ENCODE peak calls at places on chromosomes 12 and 14, in six cellular contexts. R, M, V, U, D and H are unnamed samples.

GRCh38 chr14:71712478-71712877 is 219.8 kb upstream of the RGS6 start:
- DNase-seq in R (no peak), M (no peak), V (no peak), U (no peak), D (no peak), H (no peak)

GRCh38 chr14:105019861-105020814 is 745 bp downstream of the CDCA4 start:
- DNase-seq in R (no peak), M (no peak), V (no peak), U (peak; percentile 65), D (peak; percentile 46), H (peak; percentile 62)

GRCh38 chr12:70618371-70618770 is 18.9 kb downstream of the PTPRB start:
- DNase-seq in R (no peak), M (no peak), V (no peak), U (no peak), D (no peak), H (no peak)

GRCh38 chr12:6336859-6337744 is 4.8 kb downstream of the TNFRSF1A start:
- DNase-seq in R (no peak), M (no peak), V (no peak), U (peak; percentile 61), D (no peak), H (no peak)

GRCh38 chr12:105644770-105645169 is 314.3 kb downstream of the C12orf75 start:
- DNase-seq in R (no peak), M (no peak), V (no peak), U (no peak), D (no peak), H (no peak)

GRCh38 chr14:30195946-30196345 is 268.3 kb upstream of the PRKD1 start:
- DNase-seq in R (peak; percentile 47), M (no peak), V (no peak), U (no peak), D (peak; percentile 78), H (no peak)

GRCh38 chr12:106030210-106031175 is 108.3 kb downstream of the NUAK1 start:
- DNase-seq in R (no peak), M (no peak), V (peak; percentile 15), U (no peak), D (peak; percentile 97), H (no peak)

GRCh38 chr12:91384391-91384790 is 201.8 kb upstream of the DCN start:
- DNase-seq in R (no peak), M (no peak), V (no peak), U (no peak), D (no peak), H (no peak)

GRCh38 chr12:103858953-103859601 is 18.0 kb upstream of the NT5DC3 start:
- DNase-seq in R (no peak), M (peak; percentile 83), V (no peak), U (no peak), D (peak; percentile 87), H (peak; percentile 70)

GRCh38 chr12:27226319-27226984 is 17.6 kb upstream of the STK38L start:
- DNase-seq in R (no peak), M (no peak), V (no peak), U (no peak), D (no peak), H (no peak)

GRCh38 chr14:100873083-100873482 is 30.4 kb downstream of the RTL1 start:
- DNase-seq in R (no peak), M (no peak), V (no peak), U (no peak), D (no peak), H (no peak)

GRCh38 chr12:122437656-122438121 is 15.2 kb upstream of the CLIP1 start:
- DNase-seq in R (no peak), M (peak; percentile 50), V (no peak), U (no peak), D (peak; percentile 90), H (peak; percentile 48)

GRCh38 chr14:64388533-64389243 is 535 bp downstream of the MTHFD1 start:
- DNase-seq in R (no peak), M (peak; percentile 47), V (peak; percentile 10), U (no peak), D (peak; percentile 36), H (no peak)

GRCh38 chr12:19971881-19972280 is 396.5 kb upstream of the PDE3A start:
- DNase-seq in R (no peak), M (no peak), V (no peak), U (no peak), D (no peak), H (no peak)

GRCh38 chr12:6234214-6234613 is 34.0 kb downstream of the CD9 start:
- DNase-seq in R (no peak), M (no peak), V (no peak), U (no peak), D (no peak), H (no peak)

GRCh38 chr14:53509227-53509822 is 356.2 kb upstream of the DDHD1 start:
- DNase-seq in R (no peak), M (peak; percentile 72), V (no peak), U (no peak), D (peak; percentile 11), H (peak; percentile 63)

GRCh38 chr14:31205681-31206535 is 1.7 kb downstream of the HECTD1 start:
- DNase-seq in R (peak; percentile 16), M (no peak), V (peak; percentile 21), U (no peak), D (peak; percentile 68), H (no peak)

GRCh38 chr14:69610859-69611263 is 535 bp upstream of the SUSD6 start:
- DNase-seq in R (no peak), M (no peak), V (peak; percentile 41), U (no peak), D (no peak), H (no peak)

GRCh38 chr14:63543000-63543825 is at the start of gene PPP2R5E:
- DNase-seq in R (peak; percentile 99), M (peak; percentile 99), V (peak; percentile 96), U (peak; percentile 97), D (peak; percentile 99), H (peak; percentile 97)

GRCh38 chr14:22845821-22846625 is 9.6 kb downstream of the MMP14 start:
- DNase-seq in R (no peak), M (no peak), V (no peak), U (no peak), D (no peak), H (no peak)

GRCh38 chr14:61322799-61323290 is 1.5 kb downstream of the PRKCH start:
- DNase-seq in R (no peak), M (no peak), V (peak; percentile 27), U (peak; percentile 24), D (no peak), H (no peak)

GRCh38 chr14:53946404-53947400 is 9.9 kb downstream of the BMP4 start:
- DNase-seq in R (no peak), M (no peak), V (peak; percentile 51), U (no peak), D (no peak), H (peak; percentile 52)

GRCh38 chr12:26648999-26649398 is 184.0 kb downstream of the ITPR2 start:
- DNase-seq in R (no peak), M (no peak), V (no peak), U (no peak), D (peak; percentile 27), H (no peak)

DNA sequence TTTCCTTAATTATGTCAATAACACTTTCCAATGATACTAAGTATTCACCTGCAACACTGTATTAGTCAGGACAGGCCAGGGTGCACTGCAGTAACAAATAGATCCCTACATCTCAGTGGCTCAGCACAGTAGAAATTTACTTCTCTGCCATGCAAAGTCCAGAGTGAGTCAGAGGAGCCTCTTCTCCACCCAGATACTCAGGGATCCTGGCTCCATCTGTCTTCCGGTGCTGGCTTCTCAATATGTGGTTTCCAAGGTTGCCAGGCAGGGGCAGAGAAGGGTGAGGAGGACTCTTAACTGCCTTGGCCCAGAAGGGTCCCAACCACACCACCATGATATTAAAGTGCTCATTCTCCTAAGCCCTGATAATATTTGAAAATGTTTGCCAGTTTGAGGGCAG is 47.8 kb downstream of the ADGRD1 start:
- DNase-seq in R (no peak), M (no peak), V (no peak), U (no peak), D (no peak), H (no peak)
- H3K27me3 ChIP-seq in R (no peaks in the 10 kb centered on the region), M (no peaks in the 10 kb centered on the region), V (no peaks in the 10 kb centered on the region), U (no peaks in the 10 kb centered on the region), D (no peaks in the 10 kb centered on the region), H (no peaks in the 10 kb centered on the region)

GRCh38 chr12:118982308-118982707 is 967 bp downstream of the SRRM4 start:
- DNase-seq in R (no peak), M (no peak), V (no peak), U (no peak), D (no peak), H (no peak)
- H3K4me3 ChIP-seq in R (peak overlapping the region; percentile 88), M (no peak overlapping the region), V (peak overlapping the region; percentile 55), U (no peak overlapping the region), D (no peak overlapping the region), H (no peak overlapping the region)

GRCh38 chr12:4412056-4412455 is 32.5 kb upstream of the FGF23 start:
- DNase-seq in R (no peak), M (no peak), V (no peak), U (no peak), D (no peak), H (no peak)
- H3K27me3 ChIP-seq in R (no peaks in the 10 kb centered on the region), M (no peaks in the 10 kb centered on the region), V (peaks cover 36% of the 10 kb centered on the region), U (no peaks in the 10 kb centered on the region), D (no peaks in the 10 kb centered on the region), H (no peaks in the 10 kb centered on the region)

DNA sequence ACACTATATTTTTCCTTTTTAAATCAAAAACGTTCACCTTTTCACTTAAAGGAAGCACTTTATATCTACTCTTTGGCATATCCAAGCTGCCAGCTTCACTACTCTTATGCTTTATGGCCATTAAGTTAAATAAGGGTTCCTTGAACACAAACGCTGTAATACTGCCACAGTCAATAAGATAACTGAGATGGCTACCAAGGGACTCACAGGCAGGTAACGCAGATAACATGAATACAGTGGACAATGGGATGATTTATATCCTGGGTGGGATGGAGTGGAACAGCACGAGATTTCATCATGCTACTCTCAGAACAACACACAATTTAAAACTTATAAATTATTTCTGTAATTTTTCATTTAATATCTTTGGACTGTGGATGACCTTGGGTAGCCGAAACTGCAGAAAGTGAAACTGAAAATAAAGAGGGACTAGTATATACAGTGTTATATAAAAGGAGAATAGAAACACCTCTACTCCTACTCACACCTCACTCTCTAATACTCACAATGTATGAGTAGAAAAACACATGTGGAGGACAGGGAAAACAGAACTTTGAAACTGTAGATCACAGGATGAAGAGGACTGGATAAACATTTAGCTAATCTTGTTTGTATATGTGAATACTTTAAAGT is 367.3 kb downstream of the C12orf50 start:
- DNase-seq in R (no peak), M (no peak), V (no peak), U (no peak), D (no peak), H (no peak)
- H3K4me3 ChIP-seq in R (no peak overlapping the region), M (no peak overlapping the region), V (no peak overlapping the region), U (no peak overlapping the region), D (no peak overlapping the region), H (peak overlapping the region; percentile 29)

DNA sequence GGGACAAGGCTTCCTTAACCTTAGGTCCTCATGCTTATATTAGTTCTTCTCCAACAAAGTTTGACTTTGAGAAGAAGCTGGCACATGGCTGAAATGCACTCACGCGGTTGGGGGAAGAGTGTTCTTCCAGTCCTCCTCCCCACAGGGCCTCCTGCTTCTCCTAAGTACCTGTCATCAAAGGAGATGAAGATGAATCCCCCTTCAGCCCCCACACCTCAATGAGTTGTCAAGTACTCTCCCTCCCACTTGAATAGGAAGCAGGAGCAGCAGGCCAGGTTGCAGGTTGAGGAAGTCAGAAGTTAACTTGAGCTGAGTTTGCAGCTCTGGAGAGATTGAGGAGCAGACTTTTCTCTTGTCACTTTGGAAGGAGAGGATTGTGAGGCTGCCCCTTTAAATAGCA is 2.9 kb upstream of the PDE1B start:
- DNase-seq in R (no peak), M (no peak), V (no peak), U (no peak), D (no peak), H (no peak)
- H3K27me3 ChIP-seq in R (peaks cover 5% of the 10 kb centered on the region), M (no peaks in the 10 kb centered on the region), V (peaks cover 73% of the 10 kb centered on the region), U (no peaks in the 10 kb centered on the region), D (peaks cover 14% of the 10 kb centered on the region), H (no peaks in the 10 kb centered on the region)